ENCODE peak calls at places on chromosomes 11 and 22, in four cellular contexts. One of them, this sample, is unnamed.

GRCh38 chr11:126862664-126863247 is 137.8 kb downstream of the KIRREL3 start:
- DNase-seq in HepG2: no peak
- DNase-seq in K562: no peak
- DNase-seq in GM12878: no peak
- DNase-seq in this sample: peak; percentile 39

GRCh38 chr11:61666684-61667297 is 13.4 kb upstream of the DAGLA start:
- DNase-seq in HepG2: peak; percentile 85
- DNase-seq in GM12878: no peak
- DNase-seq in K562: no peak
- DNase-seq in this sample: no peak

GRCh38 chr22:27784099-27784446 is 17.5 kb downstream of the MN1 start:
- DNase-seq in GM12878: no peak
- DNase-seq in K562: no peak
- DNase-seq in HepG2: no peak
- DNase-seq in this sample: no peak

GRCh38 chr11:71342116-71342515 is 89.7 kb upstream of the SHANK2 start:
- DNase-seq in K562: no peak
- DNase-seq in GM12878: no peak
- DNase-seq in HepG2: no peak
- DNase-seq in this sample: no peak

GRCh38 chr11:1392561-1392960 is 2.8 kb downstream of the BRSK2 start:
- DNase-seq in K562: no peak
- DNase-seq in HepG2: no peak
- DNase-seq in GM12878: no peak
- DNase-seq in this sample: no peak

GRCh38 chr11:83566948-83567347 is 280.8 kb upstream of the CCDC90B start:
- DNase-seq in HepG2: no peak
- DNase-seq in K562: no peak
- DNase-seq in GM12878: no peak
- DNase-seq in this sample: no peak

GRCh38 chr11:9692696-9693095 is 28.8 kb downstream of the SWAP70 start:
- DNase-seq in HepG2: no peak
- DNase-seq in GM12878: no peak
- DNase-seq in K562: no peak
- DNase-seq in this sample: no peak

GRCh38 chr11:92050305-92050704 is 174.3 kb upstream of the FAT3 start:
- DNase-seq in HepG2: no peak
- DNase-seq in K562: no peak
- DNase-seq in GM12878: no peak
- DNase-seq in this sample: no peak

GRCh38 chr11:119445850-119446249 is 22.9 kb upstream of the THY1 start:
- DNase-seq in K562: no peak
- DNase-seq in GM12878: no peak
- DNase-seq in HepG2: no peak
- DNase-seq in this sample: no peak

GRCh38 chr22:22042009-22042408 is 59.4 kb upstream of the TOP3B start:
- DNase-seq in HepG2: no peak
- DNase-seq in GM12878: peak; percentile 55
- DNase-seq in K562: no peak
- DNase-seq in this sample: no peak

GRCh38 chr11:74162688-74163467 is 7.9 kb downstream of the C2CD3 start:
- DNase-seq in K562: no peak
- DNase-seq in GM12878: peak; percentile 26
- DNase-seq in HepG2: no peak
- DNase-seq in this sample: no peak

GRCh38 chr11:104897891-104898684 is at the start of gene CASP12:
- DNase-seq in K562: no peak
- DNase-seq in HepG2: no peak
- DNase-seq in GM12878: no peak
- DNase-seq in this sample: no peak

GRCh38 chr11:65478411-65479183 is 20.2 kb upstream of the MALAT1 start:
- DNase-seq in K562: peak; percentile 79
- DNase-seq in GM12878: no peak
- DNase-seq in HepG2: no peak
- DNase-seq in this sample: no peak

GRCh38 chr11:7614656-7615055 is 58.6 kb downstream of the CYB5R2 start:
- DNase-seq in HepG2: no peak
- DNase-seq in K562: no peak
- DNase-seq in GM12878: no peak
- DNase-seq in this sample: no peak

GRCh38 chr11:68413591-68413999 is 47.0 kb upstream of the PPP6R3 start:
- DNase-seq in GM12878: no peak
- DNase-seq in HepG2: no peak
- DNase-seq in K562: no peak
- DNase-seq in this sample: no peak

GRCh38 chr11:1236316-1237127 is 13.7 kb downstream of the MUC5B start:
- DNase-seq in GM12878: no peak
- DNase-seq in HepG2: no peak
- DNase-seq in K562: no peak
- DNase-seq in this sample: no peak

GRCh38 chr11:94740083-94740974 is 27.8 kb upstream of the AMOTL1 start:
- DNase-seq in K562: peak; percentile 21
- DNase-seq in GM12878: no peak
- DNase-seq in HepG2: no peak
- DNase-seq in this sample: peak; percentile 69

GRCh38 chr11:1920909-1921575 is 1.5 kb downstream of the TNNT3 start:
- DNase-seq in K562: no peak
- DNase-seq in HepG2: no peak
- DNase-seq in GM12878: no peak
- DNase-seq in this sample: no peak

GRCh38 chr11:100932474-100933100 is 197.0 kb downstream of the PGR start:
- DNase-seq in K562: no peak
- DNase-seq in HepG2: peak; percentile 9
- DNase-seq in GM12878: no peak
- DNase-seq in this sample: no peak
- TF ChIP-seq MAX in K562: no peak
- TF ChIP-seq MAX in HepG2: no peak
- TF ChIP-seq MAX in GM12878: no peak
- TF ChIP-seq MAX in this sample: no peak

GRCh38 chr22:46907578-46908215 is 145.2 kb downstream of the TBC1D22A start:
- DNase-seq in HepG2: no peak
- DNase-seq in GM12878: no peak
- DNase-seq in K562: no peak
- DNase-seq in this sample: no peak
- TF ChIP-seq TCF7 in HepG2: no peak
- TF ChIP-seq TCF7 in GM12878: no peak
- TF ChIP-seq TCF7 in K562: no peak
- TF ChIP-seq TCF7 in this sample: no peak

GRCh38 chr11:123628936-123629683 is 25.3 kb downstream of the SCN3B start:
- DNase-seq in K562: no peak
- DNase-seq in GM12878: no peak
- DNase-seq in HepG2: no peak
- DNase-seq in this sample: no peak
- TF ChIP-seq CBFB in K562: no peak
- TF ChIP-seq CBFB in GM12878: no peak
- TF ChIP-seq CBFB in HepG2: no peak
- TF ChIP-seq CBFB in this sample: no peak

DNA sequence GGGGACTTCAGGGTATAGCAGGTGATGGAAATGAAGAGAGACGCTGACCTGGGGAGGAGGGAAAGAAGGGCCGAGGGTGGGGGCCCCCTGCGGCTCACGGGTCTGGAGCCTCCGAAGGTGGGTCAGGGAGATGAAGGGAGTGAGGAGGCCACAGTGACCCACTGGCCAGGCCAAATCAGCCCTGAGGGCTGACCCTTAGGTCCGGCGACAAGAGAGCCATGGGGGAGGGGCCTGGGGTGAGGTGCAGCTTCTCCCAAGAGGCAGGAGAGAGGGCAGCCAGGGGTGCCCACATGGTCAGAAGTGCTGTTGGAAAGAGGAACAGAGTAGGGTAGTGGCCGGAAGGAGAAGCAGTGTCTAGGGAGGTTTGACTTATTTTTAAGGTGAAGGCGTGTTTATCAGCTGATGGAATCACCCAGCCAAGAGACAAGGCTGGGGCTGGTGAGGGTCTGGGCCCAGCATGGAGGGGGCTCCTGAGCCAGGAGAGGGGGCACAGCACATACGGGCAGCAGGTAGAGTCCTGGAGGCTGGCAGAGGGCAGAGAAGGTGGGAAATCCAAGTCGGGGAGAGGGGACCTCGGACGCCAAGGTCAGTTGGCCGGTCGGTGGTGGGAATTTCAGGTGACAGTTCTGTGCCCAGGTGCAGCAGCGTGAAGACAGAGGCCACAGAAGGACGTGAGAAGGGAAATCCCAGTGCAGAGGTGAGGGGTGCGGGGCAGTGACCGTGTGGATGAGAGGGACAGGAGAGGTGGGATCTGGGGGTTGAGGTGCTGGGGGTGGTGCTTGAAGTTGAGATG is 49.0 kb downstream of the LINC01488 start:
- DNase-seq in GM12878: no peak
- DNase-seq in HepG2: no peak
- DNase-seq in K562: no peak
- DNase-seq in this sample: no peak
- TF ChIP-seq MAX in GM12878: no peak
- TF ChIP-seq MAX in HepG2: no peak
- TF ChIP-seq MAX in K562: no peak
- TF ChIP-seq MAX in this sample: no peak

GRCh38 chr22:48389916-48390315 is 1437.8 kb downstream of the BRD1 start:
- DNase-seq in K562: no peak
- DNase-seq in GM12878: no peak
- DNase-seq in HepG2: no peak
- DNase-seq in this sample: no peak
- TF ChIP-seq TCF7 in K562: no peak
- TF ChIP-seq TCF7 in GM12878: no peak
- TF ChIP-seq TCF7 in HepG2: no peak
- TF ChIP-seq TCF7 in this sample: no peak

DNA sequence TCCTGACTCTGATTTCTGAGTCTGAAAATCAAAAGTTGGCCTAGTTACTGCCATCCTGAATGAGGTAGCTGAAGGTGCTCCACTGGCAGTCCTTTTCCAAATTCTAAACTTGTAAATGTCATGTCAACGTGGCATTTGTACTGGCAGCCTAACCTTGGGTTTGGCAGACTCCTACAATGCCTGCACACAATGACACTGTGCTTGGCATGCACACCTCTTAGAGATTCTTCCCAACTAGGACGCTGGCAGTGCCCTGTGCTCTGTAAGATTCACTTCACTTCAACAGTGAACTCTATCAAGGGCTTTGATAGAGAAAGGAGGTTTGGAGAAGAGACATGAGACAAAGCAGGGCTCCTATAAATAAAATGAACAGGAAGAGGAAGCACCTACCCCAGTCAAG is 21.9 kb upstream of the PPP2R1B start:
- DNase-seq in HepG2: no peak
- DNase-seq in K562: no peak
- DNase-seq in GM12878: no peak
- DNase-seq in this sample: no peak
- TF ChIP-seq CBFB in HepG2: no peak
- TF ChIP-seq CBFB in K562: no peak
- TF ChIP-seq CBFB in GM12878: no peak
- TF ChIP-seq CBFB in this sample: no peak

DNA sequence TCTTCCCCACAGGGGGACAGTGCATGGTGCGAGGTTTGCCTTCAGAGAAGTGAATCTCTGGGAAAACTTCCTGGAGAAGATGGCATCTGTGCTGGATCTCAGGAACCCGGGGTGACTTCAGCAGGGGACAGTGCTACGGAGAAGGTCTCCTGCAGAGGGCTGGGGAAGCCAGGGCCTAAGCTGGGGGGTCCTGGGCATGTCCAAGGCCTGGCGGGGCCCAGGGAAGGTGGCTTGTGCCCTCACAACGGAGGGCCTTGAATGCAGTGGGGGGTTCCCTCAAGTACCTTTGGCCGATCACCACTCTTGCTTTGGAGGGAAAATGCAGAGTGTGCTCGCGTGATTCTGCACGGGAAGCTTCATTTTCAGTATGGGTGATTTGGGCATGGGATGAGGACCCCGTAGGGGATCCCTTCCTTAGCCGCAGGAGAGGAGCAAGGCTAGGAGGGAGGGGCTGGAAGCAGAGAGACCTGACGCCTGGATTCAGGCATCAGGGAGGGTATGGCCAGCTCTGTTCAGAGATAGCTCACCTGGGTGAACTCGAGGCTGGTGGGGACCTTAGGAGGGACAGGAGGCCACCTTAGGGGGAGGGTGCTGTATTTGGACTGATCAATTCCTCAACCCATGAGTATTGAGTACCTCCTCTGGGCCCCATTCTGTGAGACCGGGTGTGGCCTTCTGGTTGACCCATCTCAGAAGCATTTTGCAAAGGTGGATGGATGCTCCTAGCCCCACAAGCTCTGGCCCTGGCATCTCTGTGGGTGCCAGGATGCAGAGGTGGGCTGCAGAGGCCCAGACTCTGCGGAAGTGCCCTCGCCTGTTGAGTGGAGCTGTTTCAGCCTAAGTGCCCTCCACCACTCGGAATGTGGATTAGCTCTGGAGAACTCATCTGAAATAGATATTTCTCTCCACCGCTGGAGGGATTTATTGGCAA is 529.4 kb downstream of the TBC1D22A start:
- DNase-seq in HepG2: no peak
- DNase-seq in K562: no peak
- DNase-seq in GM12878: no peak
- DNase-seq in this sample: peak; percentile 2
- TF ChIP-seq MAX in HepG2: no peak
- TF ChIP-seq MAX in K562: no peak
- TF ChIP-seq MAX in GM12878: no peak
- TF ChIP-seq MAX in this sample: no peak

This sample was measured in WTC11.